ENCODE peak calls at places on chromosome 2, in six cellular contexts. H is T-helper 17 cell; J is GDM1; S is activated CD4-positive, alpha-beta T cell treated with anti-CD3 and anti-CD28 coated beads, Interleukin-2, amount 50 U/mL, for 48 hours; E is posterior cingulate gyrus; C is M059J. F is an unnamed sample.

GRCh38 chr2:218196974-218197373 is 20.0 kb upstream of the ARPC2 start:
- DNase-seq in H (no peak), J (no peak), S (no peak), E (no peak), C (no peak), F (no peak)

GRCh38 chr2:133109772-133110171 is 439.8 kb upstream of the LYPD1 start:
- DNase-seq in H (no peak), J (no peak), S (no peak), E (no peak), C (peak; percentile 88), F (no peak)

GRCh38 chr2:75390184-75390583 is 170.6 kb downstream of the EVA1A start:
- DNase-seq in H (no peak), J (no peak), S (no peak), E (no peak), C (no peak), F (peak; percentile 27)

GRCh38 chr2:152588911-152589310 is 128.3 kb downstream of the PRPF40A start:
- DNase-seq in H (no peak), J (no peak), S (no peak), E (no peak), C (no peak), F (no peak)

GRCh38 chr2:67240507-67240906 is 156.6 kb upstream of the ETAA1 start:
- DNase-seq in H (no peak), J (no peak), S (no peak), E (no peak), C (peak; percentile 13), F (no peak)

GRCh38 chr2:170530284-170530745 is 184.8 kb upstream of the SP5 start:
- DNase-seq in H (no peak), J (no peak), S (no peak), E (no peak), C (peak; percentile 34), F (no peak)

GRCh38 chr2:26720322-26721166 is 28.0 kb downstream of the KCNK3 start:
- DNase-seq in H (no peak), J (no peak), S (no peak), E (no peak), C (peak; percentile 93), F (no peak)

GRCh38 chr2:204272089-204272488 is 273.2 kb upstream of the PARD3B start:
- DNase-seq in H (no peak), J (no peak), S (no peak), E (no peak), C (no peak), F (no peak)

GRCh38 chr2:119389615-119390306 is 23.0 kb downstream of the DBI start:
- DNase-seq in H (no peak), J (no peak), S (no peak), E (no peak), C (peak; percentile 57), F (no peak)

GRCh38 chr2:64720543-64721325 is 67.0 kb upstream of the SERTAD2 start:
- DNase-seq in H (no peak), J (no peak), S (no peak), E (no peak), C (no peak), F (no peak)

GRCh38 chr2:23411752-23412431 is 26.9 kb downstream of the KLHL29 start:
- DNase-seq in H (no peak), J (no peak), S (no peak), E (no peak), C (peak; percentile 76), F (no peak)

GRCh38 chr2:159446201-159446600 is 159.7 kb upstream of the WDSUB1 start:
- DNase-seq in H (no peak), J (no peak), S (no peak), E (no peak), C (no peak), F (no peak)

GRCh38 chr2:73877071-73877802 is 15.6 kb upstream of the ACTG2 start:
- DNase-seq in H (no peak), J (no peak), S (no peak), E (no peak), C (no peak), F (no peak)

GRCh38 chr2:168166902-168167510 is 80.4 kb downstream of the STK39 start:
- DNase-seq in H (no peak), J (no peak), S (no peak), E (no peak), C (peak; percentile 87), F (no peak)

GRCh38 chr2:236337465-236338325 is 73.5 kb upstream of the ASB18 start:
- DNase-seq in H (no peak), J (no peak), S (no peak), E (no peak), C (no peak), F (no peak)

GRCh38 chr2:12819721-12820120 is 103.0 kb downstream of the TRIB2 start:
- DNase-seq in H (no peak), J (no peak), S (no peak), E (no peak), C (peak; percentile 65), F (no peak)

GRCh38 chr2:230847883-230848388 is 16.8 kb upstream of the ITM2C start:
- DNase-seq in H (peak; percentile 71), J (peak; percentile 79), S (peak; percentile 98), E (peak; percentile 71), C (peak; percentile 81), F (peak; percentile 74)

GRCh38 chr2:101119431-101119830 is 31.8 kb downstream of the TBC1D8 start:
- DNase-seq in H (no peak), J (no peak), S (no peak), E (no peak), C (peak; percentile 82), F (no peak)

GRCh38 chr2:62999905-63000304 is 50.7 kb upstream of the OTX1 start:
- DNase-seq in H (no peak), J (no peak), S (no peak), E (no peak), C (peak; percentile 83), F (no peak)